ENCODE peak calls at places on chromosomes 1 and 21, in seven cellular contexts. U, J, E, Z, G, D and L are unnamed samples.

GRCh38 chr1:12179111-12179519 is 12.3 kb downstream of the TNFRSF1B start:
- DNase-seq in U (peak; percentile 63), J (no peak), E (no peak), Z (no peak), G (peak; percentile 36), D (no peak), L (peak; percentile 85)

GRCh38 chr1:229579101-229579651 is 20.7 kb upstream of the ABCB10 start:
- DNase-seq in U (no peak), J (no peak), E (peak; percentile 58), Z (peak; percentile 41), G (peak; percentile 45), D (no peak), L (peak; percentile 87)

GRCh38 chr1:34779962-34780361 is 1.1 kb upstream of the GJB3 start:
- DNase-seq in U (no peak), J (no peak), E (no peak), Z (no peak), G (no peak), D (no peak), L (no peak)

GRCh38 chr1:245663841-245664240 is 509.1 kb downstream of the KIF26B start:
- DNase-seq in U (no peak), J (no peak), E (no peak), Z (no peak), G (no peak), D (no peak), L (no peak)

GRCh38 chr21:33492571-33492970 is 1.1 kb upstream of the DNAJC28 start:
- DNase-seq in U (no peak), J (no peak), E (no peak), Z (no peak), G (no peak), D (no peak), L (no peak)

GRCh38 chr21:38295997-38296764 is 39.4 kb downstream of the KCNJ15 start:
- DNase-seq in U (no peak), J (no peak), E (no peak), Z (no peak), G (no peak), D (no peak), L (peak; percentile 68)

GRCh38 chr1:26696191-26696644 is 403 bp downstream of the ARID1A start:
- DNase-seq in U (no peak), J (peak; percentile 82), E (peak; percentile 73), Z (no peak), G (no peak), D (no peak), L (no peak)

GRCh38 chr1:155093938-155094621 is 15.4 kb downstream of the EFNA3 start:
- DNase-seq in U (peak; percentile 35), J (peak; percentile 65), E (peak; percentile 77), Z (no peak), G (peak; percentile 46), D (no peak), L (peak; percentile 74)

GRCh38 chr21:41048636-41049035 is 119.3 kb upstream of the BACE2 start:
- DNase-seq in U (no peak), J (no peak), E (no peak), Z (no peak), G (no peak), D (no peak), L (no peak)

GRCh38 chr1:4306559-4307467 is 347.6 kb upstream of the AJAP1 start:
- DNase-seq in U (no peak), J (no peak), E (no peak), Z (no peak), G (no peak), D (no peak), L (no peak)

GRCh38 chr1:226719596-226720386 is 19.3 kb downstream of the ITPKB start:
- DNase-seq in U (no peak), J (no peak), E (no peak), Z (no peak), G (no peak), D (no peak), L (no peak)

GRCh38 chr1:44170281-44170823 is 28.9 kb upstream of the KLF18 start:
- DNase-seq in U (no peak), J (peak; percentile 29), E (no peak), Z (no peak), G (no peak), D (no peak), L (no peak)

GRCh38 chr21:36859744-36860501 is 106.5 kb downstream of the HLCS start:
- DNase-seq in U (no peak), J (peak; percentile 95), E (peak; percentile 41), Z (no peak), G (peak; percentile 81), D (peak; percentile 31), L (peak; percentile 58)

GRCh38 chr1:64004451-64004850 is 199.0 kb upstream of the UBE2U start:
- DNase-seq in U (no peak), J (no peak), E (no peak), Z (no peak), G (no peak), D (no peak), L (no peak)

GRCh38 chr1:234206651-234207284 is 166.5 kb upstream of the COA6 start:
- DNase-seq in U (peak; percentile 81), J (no peak), E (no peak), Z (no peak), G (peak; percentile 14), D (no peak), L (no peak)

GRCh38 chr1:27656157-27656893 is 15.7 kb downstream of the IFI6 start:
- DNase-seq in U (no peak), J (no peak), E (no peak), Z (no peak), G (no peak), D (peak; percentile 74), L (no peak)

GRCh38 chr1:237042892-237043576 is 1.1 kb downstream of the RYR2 start:
- DNase-seq in U (no peak), J (no peak), E (peak; percentile 62), Z (no peak), G (no peak), D (no peak), L (no peak)

GRCh38 chr1:226722240-226722900 is 16.7 kb downstream of the ITPKB start:
- DNase-seq in U (no peak), J (no peak), E (no peak), Z (no peak), G (no peak), D (no peak), L (no peak)

GRCh38 chr1:45545553-45546310 is 4.9 kb upstream of the AKR1A1 start:
- DNase-seq in U (no peak), J (no peak), E (no peak), Z (no peak), G (peak; percentile 88), D (no peak), L (no peak)
- H3K9ac ChIP-seq in U (no peak overlapping the region), J (no peak overlapping the region), E (no peak overlapping the region), Z (peak overlapping the region; percentile 31), G (peak overlapping the region; percentile 69), D (no peak overlapping the region), L (no peak overlapping the region)

DNA sequence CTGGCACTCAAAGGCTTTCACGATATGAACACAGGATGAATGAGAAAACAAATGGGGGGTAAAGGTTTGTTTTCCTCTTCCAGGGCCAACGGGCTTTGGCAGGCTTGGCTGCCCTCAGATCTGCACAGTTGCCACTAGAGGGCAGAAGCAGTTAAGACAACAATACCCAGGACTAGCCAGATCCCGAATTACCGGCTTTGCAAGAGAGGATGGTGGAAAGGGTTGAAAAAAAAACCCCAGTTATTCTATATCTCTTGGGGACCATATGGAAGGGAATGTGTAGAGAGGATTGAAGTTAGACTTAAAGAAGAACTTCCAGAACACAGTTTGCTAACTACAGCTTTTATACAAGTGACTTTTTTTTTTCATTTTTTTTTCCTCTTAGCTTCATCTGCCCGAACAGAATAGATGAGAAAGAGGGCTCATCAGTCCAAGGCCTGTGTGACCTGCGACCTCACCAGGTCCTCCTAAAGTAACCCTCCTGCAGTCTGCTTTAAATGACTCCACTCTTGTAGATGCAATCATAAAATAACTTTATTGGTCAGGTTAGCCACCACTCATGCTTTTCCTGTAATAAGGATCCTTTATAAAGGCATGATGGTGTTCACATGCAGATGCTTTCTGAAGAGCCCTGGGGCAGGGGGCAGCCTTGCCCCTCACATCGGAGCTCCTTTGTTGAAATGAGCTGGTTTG is 10.7 kb downstream of the FMOD start:
- DNase-seq in U (peak; percentile 76), J (peak; percentile 87), E (peak; percentile 90), Z (no peak), G (peak; percentile 69), D (no peak), L (peak; percentile 76)
- TF ChIP-seq POLR2AphosphoS5 in U (no peak), J (no peak), E (no peak), Z (no peak), G (no peak), D (no peak), L (no peak)

DNA sequence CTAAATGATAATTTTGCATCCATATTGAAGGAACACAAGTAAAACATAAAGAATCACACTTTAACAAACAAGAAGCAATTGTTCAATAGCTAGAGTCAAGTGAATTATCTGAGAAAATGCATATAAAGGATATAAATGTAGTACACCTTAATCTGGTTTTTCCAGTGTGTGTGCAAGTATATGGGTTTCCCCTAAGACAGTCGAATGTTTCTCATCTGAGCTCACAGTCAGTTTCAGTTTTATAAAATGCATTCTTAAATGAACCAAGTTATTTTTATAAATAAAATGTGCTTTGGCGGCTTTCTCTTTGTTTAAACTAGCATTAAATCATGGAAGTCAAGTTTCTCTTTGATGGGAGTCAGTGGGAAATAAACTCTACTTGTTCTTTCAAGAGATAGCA is 125.9 kb downstream of the PTPRC start:
- DNase-seq in U (no peak), J (no peak), E (no peak), Z (no peak), G (no peak), D (no peak), L (no peak)
- H3K4me2 ChIP-seq in U (no peak overlapping the region), J (no peak overlapping the region), E (no peak overlapping the region), Z (peak overlapping the region; percentile 49), G (no peak overlapping the region), D (no peak overlapping the region), L (no peak overlapping the region)

DNA sequence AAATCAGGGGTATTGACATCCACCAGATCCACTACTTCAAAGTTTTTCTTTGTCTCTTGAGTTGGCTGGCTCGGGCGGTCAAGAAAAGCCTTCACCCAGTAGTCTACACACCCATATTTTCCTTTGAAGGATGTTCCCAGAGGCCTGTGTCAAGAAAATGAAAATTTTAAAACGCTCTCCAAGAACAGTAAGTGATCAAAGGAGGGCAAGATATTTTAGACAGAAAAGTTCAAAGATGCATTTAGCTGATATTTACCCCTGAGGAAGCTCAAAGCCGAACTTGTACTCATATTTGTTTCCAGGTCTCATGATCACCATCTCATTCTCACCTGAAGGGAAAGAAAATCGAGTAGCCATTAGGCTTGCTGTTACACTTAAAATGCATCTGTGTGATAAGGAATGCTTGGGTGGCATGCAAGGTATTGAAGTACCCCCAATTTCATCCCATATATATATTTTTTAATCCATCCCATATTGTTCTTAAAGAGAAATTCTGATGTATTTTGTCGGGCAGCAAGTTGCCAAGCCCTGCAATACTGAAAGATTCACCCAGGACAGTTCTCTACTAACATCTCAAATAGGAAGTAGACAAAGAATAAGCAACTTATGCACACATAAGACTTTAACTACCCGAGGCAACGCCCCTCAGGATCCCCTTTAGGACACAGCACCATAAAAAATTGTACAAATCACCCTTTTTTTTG is 1.1 kb downstream of the TXNIP start:
- DNase-seq in U (no peak), J (peak; percentile 41), E (no peak), Z (no peak), G (no peak), D (no peak), L (peak; percentile 17)
- H3K9ac ChIP-seq in U (no peak overlapping the region), J (peak overlapping the region; percentile 100), E (peak overlapping the region; percentile 90), Z (peak overlapping the region; percentile 75), G (peak overlapping the region; percentile 93), D (peak overlapping the region; percentile 95), L (peak overlapping the region; percentile 49)